ENCODE peak calls at places on chromosomes 13 and 19, in ten cellular contexts. X is AG04450, W is GM23338, B is transverse colon, C is cardiac muscle cell, A is AG09319, T is activated B cell treated with CpG ODN at 0.5 μM for 24 hours, D is endothelial cell, N is fibroblast of mammary gland, G is left ventricle myocardium inferior. R is an unnamed sample.

GRCh38 chr19:37594982-37595382 is 306 bp downstream of the ZNF540 start:
- DNase-seq in T (no peak), G (peak; percentile 66), B (peak; percentile 66), C (no peak), W (no peak), X (peak; percentile 2), A (no peak), D (no peak), N (peak; percentile 55), R (peak; percentile 25)

GRCh38 chr13:91347996-91348905 is 764 bp downstream of the MIR17HG start:
- DNase-seq in G (peak; percentile 46), A (no peak), T (peak; percentile 74), D (peak; percentile 49), B (peak; percentile 56), N (no peak), W (no peak), C (peak; percentile 91), X (no peak), R (peak; percentile 37)

GRCh38 chr19:33195711-33196347 is 1.7 kb downstream of the LRP3 start:
- DNase-seq in D (no peak), T (no peak), B (no peak), N (no peak), A (no peak), X (no peak), W (no peak), G (no peak), C (no peak), R (no peak)

GRCh38 chr19:40229484-40229883 is 3.0 kb upstream of the CCNP start:
- DNase-seq in B (no peak), A (no peak), G (no peak), X (no peak), C (no peak), T (no peak), N (peak; percentile 68), D (no peak), W (no peak), R (no peak)

GRCh38 chr19:8366961-8367326 is 3.0 kb downstream of the ANGPTL4 start:
- DNase-seq in W (no peak), T (no peak), A (no peak), G (no peak), C (no peak), B (peak; percentile 30), X (no peak), N (peak; percentile 64), D (no peak), R (no peak)

GRCh38 chr19:38267780-38268430 is 3.5 kb downstream of the SPINT2 start:
- DNase-seq in C (no peak), D (no peak), A (no peak), W (peak; percentile 38), X (no peak), G (no peak), T (no peak), N (no peak), B (peak; percentile 51), R (no peak)

GRCh38 chr13:30192320-30193093 is 114.8 kb downstream of the KATNAL1 start:
- DNase-seq in D (no peak), B (no peak), W (no peak), N (no peak), C (no peak), T (no peak), X (no peak), A (no peak), G (no peak), R (no peak)

GRCh38 chr13:75704942-75705320 is 68.8 kb downstream of the LMO7 start:
- DNase-seq in B (peak; percentile 81), W (peak; percentile 47), D (no peak), T (no peak), C (no peak), A (no peak), G (no peak), N (peak; percentile 11), X (no peak), R (no peak)

GRCh38 chr19:11279505-11280236 is 16.3 kb upstream of the TSPAN16 start:
- DNase-seq in C (no peak), T (no peak), B (no peak), X (no peak), G (no peak), A (no peak), N (no peak), D (no peak), W (no peak), R (no peak)

GRCh38 chr19:15379996-15380647 is 535 bp upstream of the AKAP8 start:
- DNase-seq in W (peak; percentile 84), C (peak; percentile 69), A (no peak), N (peak; percentile 42), T (no peak), B (peak; percentile 80), D (peak; percentile 66), X (no peak), G (peak; percentile 50), R (no peak)

GRCh38 chr19:18271433-18271841 is 2.8 kb downstream of the IQCN start:
- DNase-seq in A (no peak), C (no peak), N (no peak), D (no peak), T (no peak), G (no peak), W (no peak), B (no peak), X (no peak), R (no peak)

GRCh38 chr13:73914119-73914518 is 220.1 kb downstream of the KLF12 start:
- DNase-seq in G (no peak), A (no peak), X (no peak), C (no peak), D (no peak), W (no peak), B (no peak), N (peak; percentile 75), T (peak; percentile 23), R (no peak)

GRCh38 chr13:40598599-40598998 is 67.8 kb downstream of the FOXO1 start:
- DNase-seq in G (no peak), D (no peak), A (no peak), C (no peak), N (no peak), B (no peak), T (no peak), X (no peak), W (no peak), R (no peak)

GRCh38 chr19:15104411-15104810 is 2.8 kb upstream of the SYDE1 start:
- DNase-seq in W (no peak), X (no peak), G (no peak), C (no peak), N (no peak), A (no peak), T (no peak), B (no peak), D (no peak), R (no peak)

GRCh38 chr19:23075031-23075733 is 41.6 kb upstream of the ZNF730 start:
- DNase-seq in N (peak; percentile 74), T (no peak), D (peak; percentile 76), G (peak; percentile 57), X (peak; percentile 41), C (peak; percentile 85), W (peak; percentile 96), B (peak; percentile 19), A (no peak), R (peak; percentile 71)

GRCh38 chr13:106383791-106384190 is 151.7 kb downstream of the EFNB2 start:
- DNase-seq in D (no peak), X (no peak), G (no peak), W (no peak), C (no peak), B (no peak), T (no peak), A (no peak), N (no peak), R (no peak)

GRCh38 chr13:85528578-85529215 is 270.5 kb downstream of the SLITRK6 start:
- DNase-seq in C (no peak), X (peak; percentile 65), B (no peak), N (peak; percentile 76), W (no peak), A (peak; percentile 59), T (no peak), G (no peak), D (no peak), R (no peak)

GRCh38 chr19:15357906-15358305 is 21.7 kb downstream of the AKAP8 start:
- DNase-seq in N (no peak), A (no peak), B (no peak), D (no peak), T (no peak), C (no peak), W (no peak), G (no peak), X (no peak), R (no peak)

GRCh38 chr13:53545340-53545941 is 516.8 kb downstream of the OLFM4 start:
- DNase-seq in N (no peak), D (no peak), X (no peak), A (no peak), B (no peak), C (no peak), G (no peak), T (no peak), W (peak; percentile 59), R (no peak)
- TF ChIP-seq CTCF in N (no peak), D (no peak), X (no peak), A (no peak), B (no peak), C (no peak), G (no peak), T (no peak), W (peak; percentile 41), R (no peak)

GRCh38 chr13:27619711-27620376 is 485 bp downstream of the LNX2 start:
- DNase-seq in X (no peak), D (peak; percentile 57), N (peak; percentile 30), C (no peak), G (peak; percentile 38), A (no peak), B (peak; percentile 57), W (peak; percentile 43), T (no peak), R (no peak)
- TF ChIP-seq CTCF in X (peak; percentile 32), D (no peak), N (no peak), C (peak; percentile 25), G (peak; percentile 59), A (peak; percentile 23), B (peak; percentile 21), W (no peak), T (no peak), R (no peak)

DNA sequence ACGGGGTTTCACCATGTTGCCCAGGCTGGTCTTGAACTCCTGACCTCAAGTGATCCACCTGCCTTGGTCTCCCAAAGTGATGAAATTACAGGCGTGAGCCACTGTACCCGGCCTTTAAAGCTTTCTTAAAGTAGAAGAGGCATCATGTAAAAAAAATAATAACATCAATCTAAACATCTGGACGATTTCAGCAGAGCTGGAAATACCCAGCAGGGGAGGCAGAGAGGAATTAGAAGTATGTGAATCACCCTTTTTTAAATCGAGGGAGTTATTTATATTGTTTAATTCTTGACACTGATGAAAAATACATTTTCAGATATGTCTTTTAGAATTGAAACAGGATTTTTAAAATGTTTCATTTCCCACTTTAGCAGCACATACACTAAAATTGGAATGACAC is 37.4 kb upstream of the MTIF3 start:
- DNase-seq in X (no peak), W (no peak), D (no peak), B (no peak), T (no peak), A (no peak), C (no peak), G (no peak), N (no peak), R (no peak)
- TF ChIP-seq CTCF in X (no peak), W (no peak), D (no peak), B (no peak), T (no peak), A (no peak), C (no peak), G (no peak), N (no peak), R (no peak)

DNA sequence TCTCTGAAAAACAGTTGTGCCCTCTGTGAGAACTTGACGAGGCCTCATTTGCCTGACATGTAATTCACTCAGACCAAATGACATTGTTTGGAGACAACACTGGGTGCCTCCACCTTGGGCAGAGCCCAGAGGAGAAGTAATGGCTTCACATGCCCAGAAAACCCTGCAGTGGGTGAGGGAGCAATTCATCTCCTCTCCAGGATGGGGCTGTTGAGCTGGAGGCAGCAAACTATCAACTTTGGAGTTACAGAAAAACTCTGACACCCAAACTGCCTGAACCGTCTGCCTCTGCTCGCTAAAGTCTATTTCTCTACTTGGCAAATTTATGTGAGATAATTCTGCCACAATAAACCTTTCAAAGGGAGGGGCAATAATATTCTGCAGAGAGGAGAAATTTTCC is 146.9 kb downstream of the DCLK1 start:
- DNase-seq in A (no peak), W (no peak), B (no peak), G (no peak), T (no peak), D (no peak), C (no peak), N (no peak), X (no peak), R (no peak)
- TF ChIP-seq CTCF in A (no peak), W (no peak), B (no peak), G (no peak), T (no peak), D (no peak), C (no peak), N (no peak), X (no peak), R (no peak)

R was measured in progenitor cell of endocrine pancreas.